ENCODE peak calls at places on chromosomes 3 and 15, in five cellular contexts. One of them, this sample, is unnamed.

GRCh38 chr3:179149951-179150350 is 1.8 kb downstream of the PIK3CA start:
- DNase-seq in WTC11: no peak
- DNase-seq in activated CD4-positive, alpha-beta T cell treated with anti-CD3 and anti-CD28 coated beads, Interleukin-2, amount 50 U/mL, for 24 hours: no peak
- DNase-seq in HCEC 1CT: no peak
- DNase-seq in left cardiac atrium: no peak
- DNase-seq in this sample: no peak

GRCh38 chr3:143464850-143465249 is 345.3 kb downstream of the CHST2 start:
- DNase-seq in HCEC 1CT: peak; percentile 53
- DNase-seq in left cardiac atrium: no peak
- DNase-seq in activated CD4-positive, alpha-beta T cell treated with anti-CD3 and anti-CD28 coated beads, Interleukin-2, amount 50 U/mL, for 24 hours: no peak
- DNase-seq in WTC11: no peak
- DNase-seq in this sample: peak; percentile 75

GRCh38 chr3:108406661-108407206 is 103.7 kb downstream of the MYH15 start:
- DNase-seq in HCEC 1CT: peak; percentile 44
- DNase-seq in left cardiac atrium: no peak
- DNase-seq in WTC11: no peak
- DNase-seq in activated CD4-positive, alpha-beta T cell treated with anti-CD3 and anti-CD28 coated beads, Interleukin-2, amount 50 U/mL, for 24 hours: no peak
- DNase-seq in this sample: peak; percentile 74

GRCh38 chr15:67690936-67691335 is 134.4 kb upstream of the SKOR1 start:
- DNase-seq in HCEC 1CT: peak; percentile 11
- DNase-seq in WTC11: no peak
- DNase-seq in activated CD4-positive, alpha-beta T cell treated with anti-CD3 and anti-CD28 coated beads, Interleukin-2, amount 50 U/mL, for 24 hours: no peak
- DNase-seq in left cardiac atrium: no peak
- DNase-seq in this sample: peak; percentile 82

GRCh38 chr3:10889206-10889960 is 73.4 kb downstream of the SLC6A11 start:
- DNase-seq in WTC11: no peak
- DNase-seq in left cardiac atrium: no peak
- DNase-seq in HCEC 1CT: no peak
- DNase-seq in activated CD4-positive, alpha-beta T cell treated with anti-CD3 and anti-CD28 coated beads, Interleukin-2, amount 50 U/mL, for 24 hours: no peak
- DNase-seq in this sample: no peak

GRCh38 chr3:189839576-189839975 is 208.4 kb downstream of the TP63 start:
- DNase-seq in left cardiac atrium: no peak
- DNase-seq in WTC11: no peak
- DNase-seq in HCEC 1CT: peak; percentile 41
- DNase-seq in activated CD4-positive, alpha-beta T cell treated with anti-CD3 and anti-CD28 coated beads, Interleukin-2, amount 50 U/mL, for 24 hours: no peak
- DNase-seq in this sample: peak; percentile 72

GRCh38 chr3:154040283-154040682 is 80.9 kb upstream of the ARHGEF26 start:
- DNase-seq in HCEC 1CT: no peak
- DNase-seq in activated CD4-positive, alpha-beta T cell treated with anti-CD3 and anti-CD28 coated beads, Interleukin-2, amount 50 U/mL, for 24 hours: no peak
- DNase-seq in left cardiac atrium: no peak
- DNase-seq in WTC11: no peak
- DNase-seq in this sample: no peak

GRCh38 chr3:120111898-120112297 is 17.7 kb upstream of the GSK3B start:
- DNase-seq in HCEC 1CT: no peak
- DNase-seq in left cardiac atrium: no peak
- DNase-seq in WTC11: no peak
- DNase-seq in activated CD4-positive, alpha-beta T cell treated with anti-CD3 and anti-CD28 coated beads, Interleukin-2, amount 50 U/mL, for 24 hours: no peak
- DNase-seq in this sample: no peak

GRCh38 chr15:87033056-87033455 is 953.4 kb downstream of the AGBL1 start:
- DNase-seq in activated CD4-positive, alpha-beta T cell treated with anti-CD3 and anti-CD28 coated beads, Interleukin-2, amount 50 U/mL, for 24 hours: no peak
- DNase-seq in HCEC 1CT: no peak
- DNase-seq in WTC11: no peak
- DNase-seq in left cardiac atrium: no peak
- DNase-seq in this sample: peak; percentile 10

GRCh38 chr15:77821188-77821958 is 188.7 kb upstream of the LINGO1 start:
- DNase-seq in WTC11: peak; percentile 82
- DNase-seq in left cardiac atrium: peak; percentile 64
- DNase-seq in activated CD4-positive, alpha-beta T cell treated with anti-CD3 and anti-CD28 coated beads, Interleukin-2, amount 50 U/mL, for 24 hours: no peak
- DNase-seq in HCEC 1CT: peak; percentile 35
- DNase-seq in this sample: peak; percentile 25

GRCh38 chr3:177037241-177037640 is 160.0 kb downstream of the TBL1XR1 start:
- DNase-seq in HCEC 1CT: no peak
- DNase-seq in WTC11: no peak
- DNase-seq in activated CD4-positive, alpha-beta T cell treated with anti-CD3 and anti-CD28 coated beads, Interleukin-2, amount 50 U/mL, for 24 hours: no peak
- DNase-seq in left cardiac atrium: no peak
- DNase-seq in this sample: no peak

GRCh38 chr15:32733276-32733675 is 15.5 kb downstream of the GREM1 start:
- DNase-seq in WTC11: no peak
- DNase-seq in activated CD4-positive, alpha-beta T cell treated with anti-CD3 and anti-CD28 coated beads, Interleukin-2, amount 50 U/mL, for 24 hours: no peak
- DNase-seq in HCEC 1CT: peak; percentile 7
- DNase-seq in left cardiac atrium: no peak
- DNase-seq in this sample: no peak

GRCh38 chr3:114498779-114499370 is 205.0 kb downstream of the TIGIT start:
- DNase-seq in left cardiac atrium: peak; percentile 26
- DNase-seq in WTC11: no peak
- DNase-seq in activated CD4-positive, alpha-beta T cell treated with anti-CD3 and anti-CD28 coated beads, Interleukin-2, amount 50 U/mL, for 24 hours: no peak
- DNase-seq in HCEC 1CT: peak; percentile 77
- DNase-seq in this sample: peak; percentile 78

GRCh38 chr3:105731686-105732085 is 137.1 kb downstream of the CBLB start:
- DNase-seq in left cardiac atrium: no peak
- DNase-seq in WTC11: no peak
- DNase-seq in activated CD4-positive, alpha-beta T cell treated with anti-CD3 and anti-CD28 coated beads, Interleukin-2, amount 50 U/mL, for 24 hours: no peak
- DNase-seq in HCEC 1CT: no peak
- DNase-seq in this sample: peak; percentile 27

GRCh38 chr3:27670619-27671018 is 51.5 kb downstream of the EOMES start:
- DNase-seq in WTC11: no peak
- DNase-seq in left cardiac atrium: no peak
- DNase-seq in activated CD4-positive, alpha-beta T cell treated with anti-CD3 and anti-CD28 coated beads, Interleukin-2, amount 50 U/mL, for 24 hours: no peak
- DNase-seq in HCEC 1CT: no peak
- DNase-seq in this sample: no peak

GRCh38 chr3:191444569-191444968 is 16.4 kb upstream of the PYDC2 start:
- DNase-seq in left cardiac atrium: no peak
- DNase-seq in activated CD4-positive, alpha-beta T cell treated with anti-CD3 and anti-CD28 coated beads, Interleukin-2, amount 50 U/mL, for 24 hours: no peak
- DNase-seq in HCEC 1CT: no peak
- DNase-seq in WTC11: no peak
- DNase-seq in this sample: no peak

GRCh38 chr15:75202251-75203016 is 752 bp downstream of the C15orf39 start:
- DNase-seq in left cardiac atrium: peak; percentile 82
- DNase-seq in WTC11: peak; percentile 62
- DNase-seq in HCEC 1CT: peak; percentile 57
- DNase-seq in activated CD4-positive, alpha-beta T cell treated with anti-CD3 and anti-CD28 coated beads, Interleukin-2, amount 50 U/mL, for 24 hours: peak; percentile 62
- DNase-seq in this sample: peak; percentile 60

GRCh38 chr3:46904303-46905190 is 27.0 kb downstream of the PTH1R start:
- DNase-seq in HCEC 1CT: no peak
- DNase-seq in WTC11: no peak
- DNase-seq in activated CD4-positive, alpha-beta T cell treated with anti-CD3 and anti-CD28 coated beads, Interleukin-2, amount 50 U/mL, for 24 hours: no peak
- DNase-seq in left cardiac atrium: peak; percentile 24
- DNase-seq in this sample: no peak

GRCh38 chr3:118151164-118151563 is 883.5 kb downstream of the IGSF11 start:
- DNase-seq in HCEC 1CT: no peak
- DNase-seq in left cardiac atrium: no peak
- DNase-seq in WTC11: no peak
- DNase-seq in activated CD4-positive, alpha-beta T cell treated with anti-CD3 and anti-CD28 coated beads, Interleukin-2, amount 50 U/mL, for 24 hours: no peak
- DNase-seq in this sample: no peak

GRCh38 chr15:92205255-92205739 is 188.4 kb upstream of the ST8SIA2 start:
- DNase-seq in WTC11: peak; percentile 41
- DNase-seq in HCEC 1CT: no peak
- DNase-seq in left cardiac atrium: no peak
- DNase-seq in activated CD4-positive, alpha-beta T cell treated with anti-CD3 and anti-CD28 coated beads, Interleukin-2, amount 50 U/mL, for 24 hours: no peak
- DNase-seq in this sample: no peak

GRCh38 chr15:69524850-69525249 is 72.2 kb downstream of the RPLP1 start:
- DNase-seq in WTC11: no peak
- DNase-seq in HCEC 1CT: no peak
- DNase-seq in left cardiac atrium: peak; percentile 34
- DNase-seq in activated CD4-positive, alpha-beta T cell treated with anti-CD3 and anti-CD28 coated beads, Interleukin-2, amount 50 U/mL, for 24 hours: no peak
- DNase-seq in this sample: no peak

GRCh38 chr15:60421544-60421943 is 23.8 kb upstream of the ANXA2 start:
- DNase-seq in activated CD4-positive, alpha-beta T cell treated with anti-CD3 and anti-CD28 coated beads, Interleukin-2, amount 50 U/mL, for 24 hours: no peak
- DNase-seq in left cardiac atrium: no peak
- DNase-seq in HCEC 1CT: peak; percentile 83
- DNase-seq in WTC11: no peak
- DNase-seq in this sample: peak; percentile 75

GRCh38 chr3:194508486-194509449 is 22.0 kb upstream of the ATP13A3 start:
- DNase-seq in activated CD4-positive, alpha-beta T cell treated with anti-CD3 and anti-CD28 coated beads, Interleukin-2, amount 50 U/mL, for 24 hours: no peak
- DNase-seq in left cardiac atrium: no peak
- DNase-seq in WTC11: no peak
- DNase-seq in HCEC 1CT: no peak
- DNase-seq in this sample: no peak

GRCh38 chr3:112847692-112848091 is 1.0 kb upstream of the CD200R1L start:
- DNase-seq in left cardiac atrium: no peak
- DNase-seq in activated CD4-positive, alpha-beta T cell treated with anti-CD3 and anti-CD28 coated beads, Interleukin-2, amount 50 U/mL, for 24 hours: no peak
- DNase-seq in HCEC 1CT: no peak
- DNase-seq in WTC11: no peak
- DNase-seq in this sample: no peak

GRCh38 chr3:198032445-198032936 is 72.5 kb downstream of the LMLN start:
- DNase-seq in WTC11: no peak
- DNase-seq in left cardiac atrium: peak; percentile 29
- DNase-seq in activated CD4-positive, alpha-beta T cell treated with anti-CD3 and anti-CD28 coated beads, Interleukin-2, amount 50 U/mL, for 24 hours: no peak
- DNase-seq in HCEC 1CT: no peak
- DNase-seq in this sample: no peak

GRCh38 chr3:149299938-149300791 is 33.3 kb downstream of the TM4SF18 start:
- DNase-seq in left cardiac atrium: no peak
- DNase-seq in HCEC 1CT: peak; percentile 98
- DNase-seq in WTC11: no peak
- DNase-seq in activated CD4-positive, alpha-beta T cell treated with anti-CD3 and anti-CD28 coated beads, Interleukin-2, amount 50 U/mL, for 24 hours: no peak
- DNase-seq in this sample: peak; percentile 96

GRCh38 chr3:13234155-13234505 is 160.9 kb upstream of the IQSEC1 start:
- DNase-seq in WTC11: no peak
- DNase-seq in HCEC 1CT: no peak
- DNase-seq in left cardiac atrium: no peak
- DNase-seq in activated CD4-positive, alpha-beta T cell treated with anti-CD3 and anti-CD28 coated beads, Interleukin-2, amount 50 U/mL, for 24 hours: no peak
- DNase-seq in this sample: no peak

GRCh38 chr15:72341361-72341760 is 21.4 kb upstream of the CELF6 start:
- DNase-seq in left cardiac atrium: no peak
- DNase-seq in HCEC 1CT: no peak
- DNase-seq in WTC11: peak; percentile 80
- DNase-seq in activated CD4-positive, alpha-beta T cell treated with anti-CD3 and anti-CD28 coated beads, Interleukin-2, amount 50 U/mL, for 24 hours: no peak
- DNase-seq in this sample: no peak

GRCh38 chr3:194029846-194030245 is 106.1 kb upstream of the HES1 start:
- DNase-seq in HCEC 1CT: no peak
- DNase-seq in left cardiac atrium: no peak
- DNase-seq in WTC11: no peak
- DNase-seq in activated CD4-positive, alpha-beta T cell treated with anti-CD3 and anti-CD28 coated beads, Interleukin-2, amount 50 U/mL, for 24 hours: no peak
- DNase-seq in this sample: no peak

GRCh38 chr3:13282986-13283876 is 136.9 kb downstream of the NUP210 start:
- DNase-seq in HCEC 1CT: no peak
- DNase-seq in left cardiac atrium: no peak
- DNase-seq in activated CD4-positive, alpha-beta T cell treated with anti-CD3 and anti-CD28 coated beads, Interleukin-2, amount 50 U/mL, for 24 hours: no peak
- DNase-seq in WTC11: peak; percentile 69
- DNase-seq in this sample: no peak

This sample was measured in LHCN-M2.